ENCODE peak calls at places on chromosomes 3 and 15, in four cellular contexts. P is IMR-90, N is Peyer's patch, X is uterus. A is an unnamed sample.

GRCh38 chr3:13018039-13018431 is 55.2 kb downstream of the IQSEC1 start:
- DNase-seq in P (no peak), X (no peak), N (no peak), A (no peak)

GRCh38 chr3:58565621-58566397 is 11.4 kb downstream of the FAM107A start:
- DNase-seq in X (no peak), N (no peak), P (no peak), A (no peak)

GRCh38 chr15:83209333-83209732 is 1.7 kb upstream of the HDGFL3 start:
- DNase-seq in N (no peak), P (no peak), X (no peak), A (no peak)

GRCh38 chr3:126656376-126657134 is 1.6 kb upstream of the TXNRD3 start:
- DNase-seq in P (no peak), N (no peak), X (no peak), A (no peak)

GRCh38 chr3:43950775-43951174 is 260.0 kb downstream of the ABHD5 start:
- DNase-seq in N (no peak), P (no peak), X (no peak), A (no peak)

GRCh38 chr3:173970206-173970605 is 572.7 kb downstream of the NLGN1 start:
- DNase-seq in N (no peak), X (no peak), P (no peak), A (no peak)

GRCh38 chr3:89419647-89420141 is 312.3 kb downstream of the EPHA3 start:
- DNase-seq in N (no peak), P (no peak), X (no peak), A (peak)

GRCh38 chr3:152202976-152203626 is 65.6 kb upstream of the MBNL1 start:
- DNase-seq in N (no peak), P (no peak), X (no peak), A (no peak)

GRCh38 chr3:45690331-45691035 is 1.3 kb downstream of the SACM1L start:
- DNase-seq in N (no peak), P (no peak), X (no peak), A (no peak)
- TF ChIP-seq POLR2A in N (no peak), P (no peak), X (no peak), A (no peak)

DNA sequence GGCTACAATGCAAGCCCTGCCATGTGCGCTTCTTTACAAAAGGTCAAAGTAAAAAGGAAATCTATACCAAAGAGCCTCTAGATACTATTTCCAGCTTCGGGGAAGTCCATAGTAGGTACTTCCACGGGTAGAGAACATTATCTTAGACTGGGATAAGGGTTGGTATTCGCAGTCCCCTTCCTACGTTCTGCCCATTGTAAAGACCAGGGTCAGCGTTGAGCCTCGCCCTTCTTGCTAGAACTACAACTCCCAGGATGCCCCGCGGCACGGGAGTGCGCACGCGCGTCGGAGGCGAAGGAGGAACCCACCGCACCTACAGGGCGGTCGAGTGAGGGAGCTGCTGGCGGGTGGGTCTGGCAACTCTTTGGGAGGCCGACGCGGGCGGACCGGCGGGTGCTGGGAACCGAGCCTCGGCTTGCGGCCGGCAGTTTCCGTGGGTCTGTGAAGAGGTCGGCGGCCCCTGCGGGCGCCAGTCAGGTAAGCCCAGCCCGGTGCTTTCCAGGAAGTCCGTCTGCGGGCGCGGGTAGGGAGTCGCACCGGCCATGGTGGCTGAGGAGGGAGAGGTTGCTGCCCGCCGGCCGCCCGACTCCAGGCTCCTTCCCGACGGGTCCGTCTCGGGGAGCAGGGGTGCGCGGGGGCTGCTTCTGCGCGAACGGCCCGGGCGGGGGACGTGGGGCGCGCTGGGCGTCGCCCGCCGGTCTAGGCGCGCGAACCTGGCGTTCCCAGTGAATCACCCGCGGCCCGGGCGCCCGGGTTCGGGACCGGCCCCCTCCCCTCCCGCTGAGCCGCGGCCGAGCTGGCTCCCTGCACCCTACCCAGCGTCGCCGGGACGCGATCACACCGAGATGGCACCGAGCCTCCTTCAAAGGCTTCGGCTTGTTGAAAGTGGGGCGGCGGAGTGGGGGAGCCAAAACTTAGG is at the start of gene TMOD3:
- DNase-seq in N (peak), P (peak), X (peak), A (peak)
- H3K27ac ChIP-seq in N (peak), P (peak), X (peak), A (peak)

DNA sequence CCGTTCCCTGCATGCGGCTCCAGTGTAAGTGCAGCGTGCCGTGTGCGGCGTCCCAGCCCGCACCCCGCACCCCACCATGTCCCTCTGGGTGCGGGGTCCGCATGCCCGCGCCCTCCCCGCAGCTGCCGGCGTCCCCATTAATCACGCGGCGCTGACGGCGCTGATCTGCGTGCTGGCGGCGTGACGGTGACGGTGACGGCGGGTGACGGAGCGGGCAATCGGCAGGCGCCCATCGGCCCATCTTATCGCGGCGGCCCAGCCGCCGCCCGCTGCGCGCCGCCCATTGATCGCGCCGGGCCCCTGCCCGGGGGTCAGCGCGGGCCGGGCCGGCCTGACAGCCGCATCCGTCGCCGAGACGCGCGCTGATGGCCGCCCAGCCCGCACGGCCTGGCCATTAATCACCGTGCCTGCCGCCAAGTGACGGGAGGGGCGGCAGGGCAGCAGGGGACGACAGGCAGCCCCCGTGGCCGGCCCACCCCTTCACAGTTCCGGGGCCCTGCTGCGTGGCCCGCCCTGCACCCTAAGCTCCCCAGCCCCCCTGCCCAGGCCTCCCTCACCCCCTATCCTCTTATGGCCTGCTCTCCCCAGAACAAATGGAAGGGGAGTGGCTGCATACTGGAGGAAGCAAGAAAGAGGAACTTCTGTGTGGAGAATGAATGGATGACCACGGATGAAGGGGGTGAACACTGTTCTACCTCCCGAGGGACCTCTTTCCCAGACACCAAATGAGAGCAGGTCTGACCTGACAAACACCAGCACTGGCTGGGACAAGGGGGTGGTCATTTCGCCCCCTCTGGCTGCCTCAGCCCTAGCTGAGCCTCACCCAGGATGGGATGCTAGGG is 24.8 kb downstream of the SEC61A1 start:
- DNase-seq in P (no peak), N (no peak), X (no peak), A (peak)
- TF ChIP-seq POLR2A in P (no peak), N (no peak), X (no peak), A (no peak)

DNA sequence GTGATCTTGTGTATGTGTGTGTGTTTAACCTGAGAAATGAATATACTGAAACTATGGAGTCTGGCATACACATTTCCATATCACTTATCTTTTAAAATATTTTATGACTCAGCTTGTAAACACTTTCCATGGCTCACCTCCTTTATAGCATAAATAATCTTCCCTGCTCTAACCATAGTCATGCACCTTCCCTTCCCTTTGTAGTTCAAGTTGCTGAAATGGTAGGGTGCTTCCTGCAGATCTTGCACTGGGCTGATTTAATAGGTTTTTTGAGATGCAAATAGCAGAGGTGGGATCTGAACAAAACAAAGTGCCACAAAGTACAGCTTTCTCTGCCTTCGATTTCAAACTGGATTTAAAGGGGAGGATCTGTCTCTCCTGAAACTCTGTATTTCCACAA is 712.7 kb upstream of the LMCD1 start:
- DNase-seq in P (no peak), N (no peak), X (no peak), A (no peak)
- H3K27ac ChIP-seq in P (no peak), N (no peak), X (no peak), A (no peak)

GRCh38 chr3:155869664-155870063 is 786 bp upstream of the GMPS start:
- DNase-seq in N (no peak), P (no peak), X (no peak), A (no peak)
- TF ChIP-seq POLR2A in N (no peak), P (no peak), X (no peak), A (no peak)

GRCh38 chr3:30439451-30440053 is 166.8 kb upstream of the TGFBR2 start:
- DNase-seq in X (no peak), P (no peak), N (no peak), A (no peak)
- H3K27ac ChIP-seq in X (peak), P (no peak), N (no peak), A (peak)

DNA sequence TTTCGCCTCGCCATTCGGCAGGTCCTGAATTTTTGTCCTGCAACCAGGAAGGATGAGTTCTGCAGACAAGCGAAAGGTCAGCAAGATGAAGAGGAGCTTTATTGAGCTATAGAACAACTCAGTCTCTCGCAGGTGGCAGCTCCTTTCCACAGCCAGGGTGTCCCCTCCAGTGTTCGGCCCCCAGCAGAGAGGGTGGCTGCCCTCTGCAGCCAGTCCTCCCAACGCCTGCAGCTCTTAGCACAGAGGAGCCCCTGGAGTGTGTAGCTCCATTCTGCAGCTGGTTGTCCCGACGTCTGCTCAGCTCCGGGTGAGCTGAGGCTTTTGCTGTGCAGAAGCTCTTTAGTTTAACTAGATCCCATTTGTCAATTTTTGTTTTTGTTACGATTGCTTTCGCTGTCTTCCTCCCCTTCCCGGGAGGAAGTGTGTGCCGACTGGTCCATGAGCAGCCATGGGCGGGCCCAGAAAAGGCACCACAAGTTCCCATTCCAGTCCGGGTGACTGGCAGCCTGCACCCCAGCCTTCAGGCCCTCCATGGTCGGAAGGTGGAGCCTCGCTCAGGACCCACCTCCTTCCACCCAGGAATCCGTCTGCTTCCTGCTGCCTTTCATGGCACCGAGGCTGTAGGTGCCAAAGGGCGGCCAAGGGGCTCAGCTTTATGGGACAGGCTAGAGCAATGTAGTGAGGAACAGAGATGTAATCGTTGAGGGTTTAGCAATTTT is 497.8 kb upstream of the CNTN4 start:
- DNase-seq in X (no peak), P (no peak), N (no peak), A (no peak)
- TF ChIP-seq POLR2A in X (no peak), P (no peak), N (no peak), A (no peak)

DNA sequence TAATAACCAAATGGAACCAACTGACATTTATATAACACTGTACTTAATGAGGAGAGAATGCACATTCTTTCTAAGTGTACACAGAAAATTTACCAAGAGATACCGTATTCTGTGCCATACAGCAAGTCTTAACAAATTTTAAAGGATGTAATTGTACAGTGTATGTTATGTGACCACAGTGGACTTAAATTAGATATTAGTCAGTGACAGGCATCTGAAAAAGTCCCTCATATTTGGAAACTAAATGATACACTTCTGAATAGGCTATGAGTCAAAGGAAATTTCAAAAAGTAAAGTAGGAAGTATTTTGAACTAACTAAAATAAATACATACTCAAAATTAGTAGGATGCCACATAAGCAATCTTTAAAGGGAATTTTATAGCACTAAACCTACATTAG is 59.6 kb upstream of the P3H2 start:
- DNase-seq in N (no peak), X (no peak), P (peak), A (no peak)
- H3K27ac ChIP-seq in N (no peak), X (no peak), P (no peak), A (no peak)